ENCODE peak calls at places on chromosomes 2 and 18, in four cellular contexts. P is heart left ventricle; E is GM23248; I is CD4-positive, alpha-beta memory T cell. T is an unnamed sample. For H3K9me3, the result is how much of the 10 kb centered on the place peaks cover.

GRCh38 chr2:143429932-143430331 is 300.7 kb downstream of the ARHGAP15 start:
- DNase-seq in P (no peak), E (no peak), I (no peak), T (no peak)

GRCh38 chr18:51251625-51252024 is 54.1 kb upstream of the MEX3C start:
- DNase-seq in P (no peak), E (no peak), I (no peak), T (no peak)

GRCh38 chr2:96291751-96292150 is 13.6 kb downstream of the SNRNP200 start:
- DNase-seq in P (no peak), E (no peak), I (no peak), T (no peak)

GRCh38 chr2:237901932-237902846 is 42.8 kb downstream of the RAMP1 start:
- DNase-seq in P (no peak), E (peak), I (no peak), T (no peak)

GRCh38 chr2:102114851-102115497 is 27.6 kb upstream of the IL1R1 start:
- DNase-seq in P (no peak), E (no peak), I (no peak), T (no peak)

GRCh38 chr2:232405943-232406510 is 617 bp upstream of the ALPG start:
- DNase-seq in P (no peak), E (no peak), I (no peak), T (no peak)

GRCh38 chr2:233404227-233404626 is 49.9 kb downstream of the DGKD start:
- DNase-seq in P (no peak), E (peak), I (peak), T (peak)

GRCh38 chr2:51505533-51505932 is 473.6 kb upstream of the NRXN1 start:
- DNase-seq in P (no peak), E (no peak), I (no peak), T (no peak)

GRCh38 chr2:192159215-192159614 is 35.5 kb downstream of the TMEFF2 start:
- DNase-seq in P (no peak), E (peak), I (no peak), T (no peak)

GRCh38 chr2:105410554-105410953 is 11.7 kb upstream of the FHL2 start:
- DNase-seq in P (no peak), E (peak), I (no peak), T (no peak)

GRCh38 chr18:6521804-6522418 is 107.2 kb upstream of the L3MBTL4 start:
- DNase-seq in P (no peak), E (peak), I (no peak), T (no peak)

GRCh38 chr18:74126684-74127482 is 20.8 kb downstream of the FBXO15 start:
- DNase-seq in P (no peak), E (no peak), I (no peak), T (no peak)

GRCh38 chr2:63093512-63093911 is 42.9 kb downstream of the OTX1 start:
- DNase-seq in P (no peak), E (no peak), I (no peak), T (no peak)

GRCh38 chr18:23134780-23135678 is at the start of gene CABLES1:
- DNase-seq in P (peak), E (peak), I (peak), T (peak)

GRCh38 chr2:58521803-58522602 is 280.9 kb upstream of the FANCL start:
- DNase-seq in P (no peak), E (peak), I (no peak), T (no peak)

GRCh38 chr2:65435625-65436168 is 3.3 kb upstream of the SPRED2 start:
- DNase-seq in P (peak), E (peak), I (no peak), T (no peak)

GRCh38 chr2:151334082-151334815 is 23.1 kb upstream of the TNFAIP6 start:
- DNase-seq in P (no peak), E (peak), I (no peak), T (no peak)

GRCh38 chr2:128187032-128187654 is 96.1 kb downstream of the UGGT1 start:
- DNase-seq in P (no peak), E (peak), I (no peak), T (no peak)

GRCh38 chr2:191645807-191646611 is 31.9 kb upstream of the NABP1 start:
- DNase-seq in P (no peak), E (peak), I (no peak), T (no peak)

GRCh38 chr2:63503818-63504217 is 84.5 kb downstream of the WDPCP start:
- DNase-seq in P (no peak), E (no peak), I (no peak), T (no peak)

GRCh38 chr18:59950215-59950944 is 50.6 kb downstream of the PMAIP1 start:
- DNase-seq in P (no peak), E (peak), I (no peak), T (no peak)

GRCh38 chr2:195657634-195658540 is 861 bp downstream of the SLC39A10 start:
- DNase-seq in P (peak), E (peak), I (peak), T (peak)

GRCh38 chr2:175926272-175926671 is 75.8 kb downstream of the LNPK start:
- DNase-seq in P (no peak), E (peak), I (no peak), T (no peak)

GRCh38 chr2:237290249-237290648 is 123.7 kb downstream of the COL6A3 start:
- DNase-seq in P (peak), E (peak), I (no peak), T (no peak)

GRCh38 chr2:171260471-171261424 is 100.1 kb upstream of the TLK1 start:
- DNase-seq in P (no peak), E (no peak), I (no peak), T (no peak)

GRCh38 chr2:198134287-198134955 is 330.0 kb downstream of the PLCL1 start:
- DNase-seq in P (no peak), E (peak), I (no peak), T (no peak)

GRCh38 chr2:199470361-199470671 is 12.6 kb upstream of the SATB2 start:
- DNase-seq in P (no peak), E (no peak), I (no peak), T (no peak)

GRCh38 chr2:118764855-118765254 is 82.6 kb downstream of the EN1 start:
- DNase-seq in P (no peak), E (no peak), I (no peak), T (no peak)

GRCh38 chr2:69124327-69124726 is 111.3 kb downstream of the ANTXR1 start:
- DNase-seq in P (no peak), E (no peak), I (no peak), T (no peak)

GRCh38 chr2:54983345-54984235 is 66.7 kb downstream of the RTN4 start:
- DNase-seq in P (no peak), E (peak), I (no peak), T (no peak)

GRCh38 chr2:66667288-66667780 is 232.4 kb downstream of the MEIS1 start:
- DNase-seq in P (no peak), E (no peak), I (no peak), T (no peak)

GRCh38 chr18:63258749-63259580 is 60.6 kb downstream of the BCL2 start:
- DNase-seq in P (no peak), E (no peak), I (no peak), T (no peak)

GRCh38 chr2:67393237-67393636 is 3.9 kb upstream of the ETAA1 start:
- DNase-seq in P (no peak), E (no peak), I (no peak), T (no peak)

GRCh38 chr2:105812180-105813044 is 67.7 kb downstream of the NCK2 start:
- DNase-seq in P (no peak), E (peak), I (no peak), T (no peak)

DNA sequence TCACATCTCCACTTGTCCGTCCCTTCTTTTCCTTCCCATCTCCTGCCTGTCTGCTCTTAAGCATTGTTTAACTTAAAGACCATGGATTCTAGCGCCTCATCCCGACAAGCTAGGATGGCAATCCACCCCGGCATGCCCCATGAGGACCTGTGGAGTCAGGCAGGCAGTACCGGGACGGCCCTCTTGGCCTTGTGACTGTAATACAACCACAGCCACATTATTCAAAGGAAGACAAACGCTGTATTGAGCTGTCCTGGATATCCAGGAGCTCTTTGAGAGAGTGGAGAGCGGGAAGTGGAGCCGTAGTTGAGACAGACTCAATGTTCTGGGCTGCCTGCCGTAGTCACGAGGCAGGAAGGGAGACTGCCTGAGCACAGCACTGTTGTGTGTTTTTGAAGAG is 929.9 kb upstream of the CNTNAP5 start:
- DNase-seq in P (no peak), E (no peak), I (no peak), T (no peak)
- H3K9me3 ChIP-seq in P (under half), E (under half), I (under half), T (under half)

GRCh38 chr2:13611939-13612338 is 895.2 kb downstream of the TRIB2 start:
- DNase-seq in P (no peak), E (no peak), I (no peak), T (no peak)
- H3K9me3 ChIP-seq in P (under half), E (under half), I (under half), T (under half)

DNA sequence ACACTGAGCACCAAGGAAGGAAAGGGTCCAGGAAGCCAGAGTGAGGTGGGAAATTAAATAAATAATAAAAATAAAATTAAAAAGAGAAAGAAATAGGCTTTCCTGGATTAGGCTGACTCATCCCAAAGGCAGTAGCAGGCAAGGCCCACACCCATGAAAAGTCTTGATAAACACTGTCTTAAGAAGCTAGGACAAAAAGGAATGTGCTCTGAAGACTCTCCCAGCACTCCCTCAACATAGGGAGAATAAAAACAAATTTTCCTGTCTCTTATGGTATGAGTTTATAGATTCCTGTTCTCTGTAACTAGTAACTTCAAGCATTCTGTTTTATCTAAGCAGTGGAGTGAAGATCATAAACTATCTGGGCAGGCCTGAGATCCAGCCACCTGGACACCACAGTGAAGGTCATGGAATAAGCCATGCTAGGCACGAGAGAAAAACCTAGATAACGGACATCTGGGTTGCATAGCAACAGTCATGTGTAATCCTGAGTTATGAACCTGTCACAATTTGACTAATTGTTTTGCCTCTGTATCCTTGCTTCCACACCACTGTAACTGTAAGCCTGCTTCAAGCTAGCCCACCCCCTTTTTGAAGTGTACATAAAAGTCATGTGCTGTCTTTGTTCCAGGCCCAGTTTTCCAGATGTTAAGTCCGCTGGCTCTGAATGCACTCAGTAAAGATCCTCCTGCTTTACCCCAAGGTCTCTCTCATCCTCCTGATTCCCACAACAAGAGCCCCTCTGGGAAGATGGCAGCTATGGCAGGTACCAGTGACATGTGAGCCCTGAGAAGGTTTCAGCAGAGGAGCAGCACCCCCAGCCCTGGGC is 107.8 kb downstream of the NDUFA10 start:
- DNase-seq in P (no peak), E (peak), I (no peak), T (no peak)
- H3K9me3 ChIP-seq in P (under half), E (under half), I (under half), T (under half)

DNA sequence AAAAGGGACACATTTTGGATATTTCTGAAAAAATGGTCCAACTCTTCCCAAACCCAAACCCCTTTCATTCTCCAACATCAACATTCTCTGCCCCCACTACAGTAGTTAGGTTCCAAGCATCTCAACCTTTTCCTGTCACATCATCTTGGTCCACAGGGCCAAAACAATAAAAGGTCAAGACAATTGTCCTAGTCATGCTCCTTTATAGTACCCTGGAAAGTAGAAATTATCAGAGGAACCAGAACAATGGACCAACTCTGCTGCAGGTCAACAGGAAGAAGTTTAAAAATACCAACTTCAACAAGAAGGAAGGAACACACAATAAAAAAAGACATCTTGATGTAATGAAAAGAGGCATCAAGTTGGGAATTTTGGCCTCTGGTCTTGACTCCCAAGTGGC is 36.1 kb downstream of the CLASP1 start:
- DNase-seq in P (no peak), E (no peak), I (no peak), T (no peak)
- H3K9me3 ChIP-seq in P (under half), E (under half), I (under half), T (under half)

GRCh38 chr2:2560374-2561015 is 229.4 kb upstream of the MYT1L start:
- DNase-seq in P (no peak), E (no peak), I (no peak), T (no peak)

GRCh38 chr2:2563309-2563860 is 232.3 kb upstream of the MYT1L start:
- DNase-seq in P (no peak), E (no peak), I (no peak), T (no peak)

GRCh38 chr2:2562867-2563266 is 231.8 kb upstream of the MYT1L start:
- DNase-seq in P (no peak), E (no peak), I (no peak), T (no peak)

GRCh38 chr2:2564300-2565085 is 233.4 kb upstream of the MYT1L start:
- DNase-seq in P (no peak), E (no peak), I (no peak), T (no peak)

GRCh38 chr2:2561346-2562095 is 230.4 kb upstream of the MYT1L start:
- DNase-seq in P (no peak), E (no peak), I (no peak), T (no peak)
- H3K9me3 ChIP-seq in P (under half), E (under half), I (under half), T (under half)

GRCh38 chr18:14106906-14107305 is 25.3 kb downstream of the ZNF519 start:
- DNase-seq in P (no peak), E (no peak), I (no peak), T (no peak)
- H3K9me3 ChIP-seq in P (under half), E (under half), I (under half), T (under half)

GRCh38 chr2:25482341-25482740 is 140.6 kb upstream of the DNMT3A start:
- DNase-seq in P (no peak), E (no peak), I (no peak), T (no peak)
- H3K9me3 ChIP-seq in P (under half), E (under half), I (under half), T (under half)

T was measured in T-helper 17 cell.